ENCODE peak calls at places on chromosomes 5 and 9, in four cellular contexts. T is prostate gland, G is sigmoid colon, R is adrenal gland. E is an unnamed sample. For H3K4me1, the result is how much of the 10 kb centered on the place peaks cover.

GRCh38 chr5:125695994-125696679 is 727.1 kb upstream of the GRAMD2B start:
- DNase-seq in T (no peak), G (no peak), R (no peak), E (peak)

GRCh38 chr9:96241391-96241809 is 60.6 kb downstream of the HSD17B3 start:
- DNase-seq in T (peak), G (no peak), R (no peak), E (no peak)

GRCh38 chr5:40481226-40481625 is 198.5 kb upstream of the PTGER4 start:
- DNase-seq in T (no peak), G (no peak), R (no peak), E (peak)

GRCh38 chr5:96687812-96688453 is 25.8 kb downstream of the CAST start:
- DNase-seq in T (no peak), G (no peak), R (no peak), E (peak)

GRCh38 chr9:107749787-107750444 is 260.3 kb upstream of the KLF4 start:
- DNase-seq in T (peak), G (peak), R (peak), E (peak)

GRCh38 chr5:54673523-54674225 is 156.1 kb downstream of the SNX18 start:
- DNase-seq in T (no peak), G (peak), R (peak), E (no peak)

GRCh38 chr5:67879619-67880357 is 335.8 kb upstream of the PIK3R1 start:
- DNase-seq in T (no peak), G (no peak), R (no peak), E (peak)

GRCh38 chr5:14849516-14850294 is 21.9 kb downstream of the ANKH start:
- DNase-seq in T (no peak), G (no peak), R (no peak), E (no peak)

GRCh38 chr5:135027699-135028615 is 6.1 kb downstream of the PITX1 start:
- DNase-seq in T (no peak), G (no peak), R (no peak), E (no peak)

GRCh38 chr5:65451436-65451835 is 30.3 kb downstream of the ADAMTS6 start:
- DNase-seq in T (no peak), G (no peak), R (no peak), E (no peak)

GRCh38 chr9:126612329-126612812 is 1.4 kb upstream of the LMX1B start:
- DNase-seq in T (no peak), G (peak), R (no peak), E (no peak)

GRCh38 chr5:74200560-74200959 is 440.0 kb downstream of the ENC1 start:
- DNase-seq in T (no peak), G (no peak), R (no peak), E (no peak)

GRCh38 chr5:40991168-40991980 is 79.8 kb downstream of the MROH2B start:
- DNase-seq in T (no peak), G (peak), R (peak), E (peak)

GRCh38 chr5:10902145-10902544 is 141.1 kb upstream of the DAP start:
- DNase-seq in T (no peak), G (no peak), R (no peak), E (no peak)

GRCh38 chr5:78025540-78025939 is 249.4 kb upstream of the TBCA start:
- DNase-seq in T (no peak), G (no peak), R (no peak), E (no peak)

GRCh38 chr5:138631204-138631928 is 56.2 kb upstream of the HSPA9 start:
- DNase-seq in T (no peak), G (peak), R (peak), E (no peak)

GRCh38 chr5:110846621-110847020 is 107.8 kb downstream of the SLC25A46 start:
- DNase-seq in T (no peak), G (no peak), R (no peak), E (no peak)

GRCh38 chr9:13485068-13485596 is 205.6 kb upstream of the MPDZ start:
- DNase-seq in T (peak), G (peak), R (peak), E (no peak)

GRCh38 chr9:137318976-137319375 is 16.9 kb upstream of the NRARP start:
- DNase-seq in T (no peak), G (peak), R (peak), E (peak)

GRCh38 chr5:68550031-68550430 is 334.5 kb downstream of the PIK3R1 start:
- DNase-seq in T (no peak), G (no peak), R (no peak), E (no peak)

GRCh38 chr5:106303911-106304310 is 1366.8 kb downstream of the EFNA5 start:
- DNase-seq in T (no peak), G (no peak), R (no peak), E (no peak)

GRCh38 chr9:93523518-93524144 is 52.8 kb upstream of the PHF2 start:
- DNase-seq in T (no peak), G (no peak), R (no peak), E (no peak)

GRCh38 chr9:114787781-114788498 is 17.9 kb downstream of the TNFSF15 start:
- DNase-seq in T (peak), G (no peak), R (no peak), E (no peak)

GRCh38 chr5:29924107-29924506 is 1269.4 kb upstream of the CDH6 start:
- DNase-seq in T (no peak), G (no peak), R (no peak), E (no peak)

GRCh38 chr5:138330813-138331448 is 673 bp downstream of the CDC25C start:
- DNase-seq in T (no peak), G (no peak), R (no peak), E (no peak)

GRCh38 chr5:168353216-168353957 is 61.9 kb downstream of the WWC1 start:
- DNase-seq in T (peak), G (no peak), R (no peak), E (no peak)

GRCh38 chr5:136034976-136035375 is 6.2 kb downstream of the TGFBI start:
- DNase-seq in T (no peak), G (peak), R (no peak), E (no peak)

GRCh38 chr5:76046761-76047160 is 36.4 kb upstream of the SV2C start:
- DNase-seq in T (no peak), G (no peak), R (no peak), E (no peak)

GRCh38 chr5:90932052-90932699 is 373.6 kb downstream of the ADGRV1 start:
- DNase-seq in T (peak), G (peak), R (peak), E (peak)

GRCh38 chr5:91388362-91388761 is 5.2 kb upstream of the ARRDC3 start:
- DNase-seq in T (no peak), G (no peak), R (no peak), E (no peak)

GRCh38 chr5:33721491-33722245 is 170.1 kb downstream of the ADAMTS12 start:
- DNase-seq in T (no peak), G (no peak), R (no peak), E (no peak)

GRCh38 chr9:8868632-8869031 is 1069.1 kb upstream of the DMAC1 start:
- DNase-seq in T (no peak), G (no peak), R (no peak), E (no peak)

GRCh38 chr9:88312517-88313103 is 75.6 kb upstream of the SPIN1 start:
- DNase-seq in T (no peak), G (peak), R (no peak), E (no peak)

GRCh38 chr9:88308831-88309230 is 79.4 kb upstream of the SPIN1 start:
- DNase-seq in T (no peak), G (no peak), R (no peak), E (no peak)

GRCh38 chr9:88312070-88312469 is 76.2 kb upstream of the SPIN1 start:
- DNase-seq in T (no peak), G (no peak), R (no peak), E (no peak)

GRCh38 chr9:88313364-88314220 is 74.7 kb upstream of the SPIN1 start:
- DNase-seq in T (no peak), G (peak), R (no peak), E (no peak)

GRCh38 chr9:88310310-88310980 is 77.8 kb upstream of the SPIN1 start:
- DNase-seq in T (no peak), G (peak), R (no peak), E (no peak)
- H3K4me1 ChIP-seq in T (under half), G (under half), R (under half), E (under half)

DNA sequence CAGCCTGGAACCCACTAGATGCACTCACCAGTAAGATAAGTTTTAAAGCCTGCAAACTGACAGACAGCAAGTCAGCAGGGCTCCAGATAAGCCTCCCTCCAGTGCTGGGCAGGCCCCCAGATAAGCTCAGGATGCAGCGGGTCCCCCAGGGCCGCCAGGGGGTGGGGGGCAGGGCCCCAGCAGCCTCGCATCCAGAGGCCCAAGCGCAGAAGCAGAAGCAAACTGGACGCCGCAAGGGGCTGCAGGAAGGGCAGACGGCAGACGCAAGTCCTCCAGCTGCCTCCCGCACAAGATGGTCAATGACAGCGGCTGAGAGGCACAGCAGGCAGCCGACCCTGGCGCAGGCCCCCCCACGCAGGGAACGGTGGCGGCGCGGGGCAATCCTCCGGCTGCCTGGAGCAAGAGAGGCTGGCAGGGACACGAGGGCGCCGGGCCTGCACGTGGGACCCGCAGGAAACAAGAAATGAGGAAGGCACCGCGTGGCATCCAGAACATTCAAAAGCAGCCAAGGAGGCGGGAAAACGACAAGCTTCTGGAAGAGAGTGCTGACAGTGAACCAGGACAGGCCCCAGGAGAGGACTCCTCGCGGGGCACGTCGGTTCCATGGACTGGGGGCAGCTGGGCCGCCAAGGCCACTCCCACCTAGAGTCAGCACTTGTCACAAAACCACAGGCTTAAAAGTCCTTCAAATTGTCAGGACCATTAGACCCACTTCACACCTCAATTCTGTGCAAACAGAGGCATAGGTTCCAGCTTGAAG is 49.8 kb downstream of the ROR2 start:
- DNase-seq in T (no peak), G (peak), R (no peak), E (peak)
- H3K4me1 ChIP-seq in T (half or more), G (half or more), R (half or more), E (half or more)

GRCh38 chr5:172648008-172648359 is 6.9 kb downstream of the NEURL1B start:
- DNase-seq in T (no peak), G (no peak), R (no peak), E (peak)
- H3K4me1 ChIP-seq in T (under half), G (half or more), R (under half), E (under half)

GRCh38 chr5:150137168-150137957 is 18.3 kb downstream of the PDGFRB start:
- DNase-seq in T (peak), G (no peak), R (no peak), E (peak)
- H3K4me1 ChIP-seq in T (under half), G (half or more), R (under half), E (half or more)

E was measured in hepatocyte.